ENCODE peak calls at places on chromosome 15, in four cellular contexts. One of them, this sample, is unnamed.

GRCh38 chr15:58527573-58528196 is 95.9 kb downstream of the LIPC start:
- DNase-seq in K562: no peak
- DNase-seq in SK-N-SH: no peak
- DNase-seq in GM12878: no peak
- DNase-seq in this sample: no peak

GRCh38 chr15:87207945-87208580 is 1048.5 kb downstream of the NTRK3 start:
- DNase-seq in K562: no peak
- DNase-seq in SK-N-SH: no peak
- DNase-seq in GM12878: no peak
- DNase-seq in this sample: no peak

GRCh38 chr15:60740231-60740630 is 261.3 kb upstream of the ICE2 start:
- DNase-seq in K562: no peak
- DNase-seq in SK-N-SH: no peak
- DNase-seq in GM12878: no peak
- DNase-seq in this sample: no peak

GRCh38 chr15:64224508-64224907 is 61.7 kb upstream of the PPIB start:
- DNase-seq in K562: no peak
- DNase-seq in SK-N-SH: peak
- DNase-seq in GM12878: no peak
- DNase-seq in this sample: no peak

GRCh38 chr15:31091531-31091930 is 10.0 kb downstream of the TRPM1 start:
- DNase-seq in K562: no peak
- DNase-seq in SK-N-SH: no peak
- DNase-seq in GM12878: no peak
- DNase-seq in this sample: no peak

GRCh38 chr15:65862682-65863081 is 6.6 kb upstream of the RAB11A start:
- DNase-seq in K562: peak
- DNase-seq in SK-N-SH: peak
- DNase-seq in GM12878: no peak
- DNase-seq in this sample: peak

GRCh38 chr15:32717290-32718081 is at the start of gene GREM1:
- DNase-seq in K562: no peak
- DNase-seq in SK-N-SH: peak
- DNase-seq in GM12878: no peak
- DNase-seq in this sample: peak

GRCh38 chr15:96264801-96265515 is 65.5 kb upstream of the NR2F2 start:
- DNase-seq in K562: peak
- DNase-seq in SK-N-SH: no peak
- DNase-seq in GM12878: no peak
- DNase-seq in this sample: no peak

GRCh38 chr15:62068787-62069170 is 2.0 kb downstream of the C2CD4A start:
- DNase-seq in K562: no peak
- DNase-seq in SK-N-SH: peak
- DNase-seq in GM12878: no peak
- DNase-seq in this sample: no peak

GRCh38 chr15:40452296-40453090 is 11.7 kb downstream of the BAHD1 start:
- DNase-seq in K562: no peak
- DNase-seq in SK-N-SH: no peak
- DNase-seq in GM12878: no peak
- DNase-seq in this sample: no peak

GRCh38 chr15:49494842-49495241 is 71.8 kb downstream of the FGF7 start:
- DNase-seq in K562: no peak
- DNase-seq in SK-N-SH: peak
- DNase-seq in GM12878: no peak
- DNase-seq in this sample: no peak

GRCh38 chr15:66405605-66406004 is 18.9 kb downstream of the MAP2K1 start:
- DNase-seq in K562: no peak
- DNase-seq in SK-N-SH: no peak
- DNase-seq in GM12878: no peak
- DNase-seq in this sample: no peak

GRCh38 chr15:96716100-96716499 is 385.6 kb downstream of the NR2F2 start:
- DNase-seq in K562: no peak
- DNase-seq in SK-N-SH: no peak
- DNase-seq in GM12878: no peak
- DNase-seq in this sample: no peak

GRCh38 chr15:35182841-35183479 is 97.9 kb upstream of the NANOGP8 start:
- DNase-seq in K562: no peak
- DNase-seq in SK-N-SH: no peak
- DNase-seq in GM12878: peak
- DNase-seq in this sample: peak

GRCh38 chr15:96330450-96331140 is at the start of gene NR2F2:
- DNase-seq in K562: peak
- DNase-seq in SK-N-SH: peak
- DNase-seq in GM12878: peak
- DNase-seq in this sample: peak

GRCh38 chr15:78788261-78788660 is 23.0 kb downstream of the ADAMTS7 start:
- DNase-seq in K562: no peak
- DNase-seq in SK-N-SH: no peak
- DNase-seq in GM12878: no peak
- DNase-seq in this sample: no peak

GRCh38 chr15:69026355-69026754 is 11.9 kb downstream of the NOX5 start:
- DNase-seq in K562: no peak
- DNase-seq in SK-N-SH: no peak
- DNase-seq in GM12878: no peak
- DNase-seq in this sample: no peak

GRCh38 chr15:53808058-53808703 is 48.7 kb upstream of the WDR72 start:
- DNase-seq in K562: peak
- DNase-seq in SK-N-SH: peak
- DNase-seq in GM12878: no peak
- DNase-seq in this sample: no peak

GRCh38 chr15:90905306-90906180 is 2.4 kb downstream of the MAN2A2 start:
- DNase-seq in K562: no peak
- DNase-seq in SK-N-SH: no peak
- DNase-seq in GM12878: no peak
- DNase-seq in this sample: no peak

GRCh38 chr15:39586387-39587171 is 5.7 kb downstream of the THBS1 start:
- DNase-seq in K562: no peak
- DNase-seq in SK-N-SH: no peak
- DNase-seq in GM12878: no peak
- DNase-seq in this sample: no peak

GRCh38 chr15:99073008-99073714 is 31.7 kb upstream of the SYNM start:
- DNase-seq in K562: no peak
- DNase-seq in SK-N-SH: no peak
- DNase-seq in GM12878: peak
- DNase-seq in this sample: no peak

GRCh38 chr15:51780636-51781035 is 29.2 kb downstream of the TMOD2 start:
- DNase-seq in K562: no peak
- DNase-seq in SK-N-SH: no peak
- DNase-seq in GM12878: no peak
- DNase-seq in this sample: no peak

GRCh38 chr15:58517682-58518525 is 86.1 kb downstream of the LIPC start:
- DNase-seq in K562: no peak
- DNase-seq in SK-N-SH: no peak
- DNase-seq in GM12878: peak
- DNase-seq in this sample: no peak

GRCh38 chr15:60523056-60523455 is 44.1 kb upstream of the ICE2 start:
- DNase-seq in K562: no peak
- DNase-seq in SK-N-SH: no peak
- DNase-seq in GM12878: no peak
- DNase-seq in this sample: no peak

GRCh38 chr15:75167588-75168076 is 34.0 kb upstream of the C15orf39 start:
- DNase-seq in K562: peak
- DNase-seq in SK-N-SH: no peak
- DNase-seq in GM12878: no peak
- DNase-seq in this sample: no peak

GRCh38 chr15:90075420-90076289 is 26.6 kb downstream of the IDH2 start:
- DNase-seq in K562: no peak
- DNase-seq in SK-N-SH: no peak
- DNase-seq in GM12878: no peak
- DNase-seq in this sample: peak

GRCh38 chr15:71465109-71465508 is 345.2 kb upstream of the NR2E3 start:
- DNase-seq in K562: no peak
- DNase-seq in SK-N-SH: no peak
- DNase-seq in GM12878: no peak
- DNase-seq in this sample: no peak

GRCh38 chr15:38992541-38993334 is 428.1 kb upstream of the RASGRP1 start:
- DNase-seq in K562: no peak
- DNase-seq in SK-N-SH: no peak
- DNase-seq in GM12878: no peak
- DNase-seq in this sample: no peak

GRCh38 chr15:39642011-39642640 is 61.2 kb downstream of the THBS1 start:
- DNase-seq in K562: no peak
- DNase-seq in SK-N-SH: peak
- DNase-seq in GM12878: no peak
- DNase-seq in this sample: no peak

GRCh38 chr15:26682765-26683164 is 90.1 kb downstream of the GABRB3 start:
- DNase-seq in K562: no peak
- DNase-seq in SK-N-SH: no peak
- DNase-seq in GM12878: no peak
- DNase-seq in this sample: peak

GRCh38 chr15:44501768-44502366 is 35.1 kb upstream of the EIF3J start:
- DNase-seq in K562: peak
- DNase-seq in SK-N-SH: peak
- DNase-seq in GM12878: no peak
- DNase-seq in this sample: no peak

GRCh38 chr15:99987701-99988100 is 254.5 kb upstream of the LYSMD4 start:
- DNase-seq in K562: no peak
- DNase-seq in SK-N-SH: no peak
- DNase-seq in GM12878: no peak
- DNase-seq in this sample: no peak

GRCh38 chr15:68644088-68644904 is 65.5 kb downstream of the CORO2B start:
- DNase-seq in K562: no peak
- DNase-seq in SK-N-SH: no peak
- DNase-seq in GM12878: no peak
- DNase-seq in this sample: no peak

GRCh38 chr15:59224474-59224873 is 17.8 kb downstream of the LDHAL6B start:
- DNase-seq in K562: no peak
- DNase-seq in SK-N-SH: no peak
- DNase-seq in GM12878: no peak
- DNase-seq in this sample: no peak

GRCh38 chr15:93974804-93975481 is 256.4 kb upstream of the MCTP2 start:
- DNase-seq in K562: no peak
- DNase-seq in SK-N-SH: peak
- DNase-seq in GM12878: no peak
- DNase-seq in this sample: peak

GRCh38 chr15:68546318-68546717 is 32.5 kb upstream of the CORO2B start:
- DNase-seq in K562: no peak
- DNase-seq in SK-N-SH: no peak
- DNase-seq in GM12878: no peak
- DNase-seq in this sample: no peak

GRCh38 chr15:62389887-62390792 is 225.1 kb upstream of the C2CD4B start:
- DNase-seq in K562: peak
- DNase-seq in SK-N-SH: peak
- DNase-seq in GM12878: no peak
- DNase-seq in this sample: peak

GRCh38 chr15:88674661-88675060 is 35.8 kb downstream of the ISG20 start:
- DNase-seq in K562: no peak
- DNase-seq in SK-N-SH: no peak
- DNase-seq in GM12878: no peak
- DNase-seq in this sample: no peak

GRCh38 chr15:67253517-67254237 is 784 bp downstream of the AAGAB start:
- DNase-seq in K562: no peak
- DNase-seq in SK-N-SH: peak
- DNase-seq in GM12878: no peak
- DNase-seq in this sample: no peak

DNA sequence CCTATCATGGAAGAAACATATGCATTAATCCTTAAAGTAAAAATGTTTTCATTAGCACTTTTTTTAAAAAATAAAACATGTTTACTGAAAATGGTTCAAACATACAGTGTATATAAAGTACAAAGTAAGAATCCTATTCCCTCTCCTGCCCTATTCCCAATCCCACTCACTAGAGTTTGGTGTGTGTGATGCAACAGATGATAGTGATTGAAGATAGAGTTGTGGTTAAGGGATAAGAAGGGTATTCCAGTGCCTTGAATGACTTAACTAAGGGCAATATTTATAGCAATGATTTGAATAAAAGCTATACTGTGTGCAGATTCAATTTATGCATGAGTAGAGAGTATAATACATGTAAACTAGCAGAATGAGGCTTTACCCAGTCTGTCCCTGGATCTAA is 18.1 kb downstream of the ZNF280D start:
- DNase-seq in K562: no peak
- DNase-seq in SK-N-SH: no peak
- DNase-seq in GM12878: no peak
- DNase-seq in this sample: no peak
- TF ChIP-seq USF1 in K562: no peak
- TF ChIP-seq USF1 in SK-N-SH: no peak
- TF ChIP-seq USF1 in GM12878: no peak
- TF ChIP-seq USF1 in this sample: no peak

GRCh38 chr15:77370580-77370979 is 49.3 kb downstream of the PEAK1 start:
- DNase-seq in K562: no peak
- DNase-seq in SK-N-SH: no peak
- DNase-seq in GM12878: no peak
- DNase-seq in this sample: no peak
- TF ChIP-seq USF1 in K562: no peak
- TF ChIP-seq USF1 in SK-N-SH: no peak
- TF ChIP-seq USF1 in GM12878: no peak
- TF ChIP-seq USF1 in this sample: no peak

DNA sequence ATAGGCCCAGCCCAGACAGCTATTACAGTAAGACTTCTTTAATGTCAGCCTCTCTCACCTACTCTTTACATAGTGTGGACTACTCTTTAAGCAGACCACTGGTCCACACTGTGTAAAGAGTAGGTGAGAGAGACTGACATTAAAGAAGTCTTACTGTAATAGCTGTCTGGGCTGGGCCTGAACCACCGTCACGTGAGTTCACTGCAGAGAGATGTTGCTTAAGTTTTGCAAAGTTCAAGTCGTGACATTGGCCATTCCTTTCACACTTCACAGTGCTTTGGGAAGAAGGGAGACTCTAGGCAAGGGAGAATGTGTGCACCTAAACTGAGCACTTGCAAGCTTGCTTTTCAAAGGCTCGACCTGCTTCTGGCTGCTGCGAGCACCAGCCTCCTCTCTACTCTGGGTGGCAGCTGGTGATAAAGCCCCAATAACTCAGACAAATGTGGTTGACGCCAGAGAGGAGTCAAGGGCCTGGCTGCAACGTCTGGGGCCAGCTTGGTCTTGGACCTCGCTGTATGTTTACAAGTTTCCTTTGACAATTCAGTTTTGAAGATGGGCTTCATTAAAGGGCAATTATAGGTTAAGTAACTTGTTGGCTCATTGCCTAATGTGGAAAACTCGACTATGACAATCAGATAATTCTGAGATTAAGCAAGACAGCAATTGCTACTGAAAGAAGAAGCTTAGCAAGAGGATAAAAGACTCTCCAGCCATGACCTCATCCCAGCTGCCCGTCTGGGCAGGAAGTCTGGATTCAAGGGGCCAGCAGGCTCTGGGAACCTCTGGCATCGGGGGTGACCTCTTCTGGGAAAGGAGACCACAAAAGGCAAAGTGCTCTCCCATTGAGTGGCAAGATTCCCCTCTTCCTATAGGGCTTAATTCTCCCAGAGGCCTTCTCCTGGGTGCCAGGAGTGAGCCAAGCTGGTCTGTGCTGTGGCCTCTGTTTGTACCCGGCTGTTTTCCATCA is 242.1 kb upstream of the TLE3 start:
- DNase-seq in K562: no peak
- DNase-seq in SK-N-SH: peak
- DNase-seq in GM12878: no peak
- DNase-seq in this sample: no peak
- TF ChIP-seq USF1 in K562: no peak
- TF ChIP-seq USF1 in SK-N-SH: no peak
- TF ChIP-seq USF1 in GM12878: no peak
- TF ChIP-seq USF1 in this sample: no peak

GRCh38 chr15:36936652-36937051 is 163.7 kb downstream of the MEIS2 start:
- DNase-seq in K562: no peak
- DNase-seq in SK-N-SH: no peak
- DNase-seq in GM12878: no peak
- DNase-seq in this sample: no peak
- TF ChIP-seq USF1 in K562: no peak
- TF ChIP-seq USF1 in SK-N-SH: no peak
- TF ChIP-seq USF1 in GM12878: no peak
- TF ChIP-seq USF1 in this sample: no peak

This sample was measured in WTC11.